ENCODE peak calls at places on chromosome 1, in four cellular contexts. H is ascending aorta, K is transverse colon, L is ovary. M is an unnamed sample.

GRCh38 chr1:44246806-44247205 is 33.5 kb downstream of the DMAP1 start:
- DNase-seq in H (no peak), K (no peak), L (no peak), M (no peak)

GRCh38 chr1:19254416-19254815 is 2.8 kb downstream of the MRTO4 start:
- DNase-seq in H (no peak), K (no peak), L (no peak), M (no peak)

GRCh38 chr1:87243573-87243972 is 85.1 kb upstream of the LMO4 start:
- DNase-seq in H (no peak), K (no peak), L (no peak), M (no peak)

GRCh38 chr1:201553496-201554166 is 14.7 kb downstream of the NAV1 start:
- DNase-seq in H (no peak), K (no peak), L (no peak), M (no peak)

GRCh38 chr1:227898502-227899140 is 49.1 kb downstream of the WNT9A start:
- DNase-seq in H (peak; percentile 52), K (peak; percentile 4), L (peak; percentile 29), M (peak; percentile 0)

GRCh38 chr1:29971703-29972102 is 735.4 kb downstream of the PTPRU start:
- DNase-seq in H (no peak), K (no peak), L (no peak), M (no peak)

GRCh38 chr1:3026124-3026523 is 4.9 kb downstream of the ACTRT2 start:
- DNase-seq in H (no peak), K (no peak), L (no peak), M (no peak)

GRCh38 chr1:241592273-241592958 is 47.8 kb downstream of the CHML start:
- DNase-seq in H (no peak), K (no peak), L (no peak), M (no peak)

GRCh38 chr1:208175508-208175895 is 68.7 kb downstream of the PLXNA2 start:
- DNase-seq in H (no peak), K (no peak), L (no peak), M (no peak)
- H3K4me1 ChIP-seq in H (peaks cover 5% of the 10 kb centered on the region), K (peaks cover 19% of the 10 kb centered on the region), L (peaks cover 15% of the 10 kb centered on the region), M (peaks cover 39% of the 10 kb centered on the region)

GRCh38 chr1:151713044-151713443 is 3.6 kb downstream of the CELF3 start:
- DNase-seq in H (no peak), K (peak; percentile 79), L (no peak), M (no peak)
- H3K27me3 ChIP-seq in H (peaks cover 13% of the 10 kb centered on the region), K (peaks cover 19% of the 10 kb centered on the region), L (no peaks in the 10 kb centered on the region), M (no peaks in the 10 kb centered on the region)

GRCh38 chr1:208788013-208788412 is 543.8 kb upstream of the PLXNA2 start:
- DNase-seq in H (no peak), K (no peak), L (no peak), M (no peak)
- H3K4me1 ChIP-seq in H (no peaks in the 10 kb centered on the region), K (no peaks in the 10 kb centered on the region), L (no peaks in the 10 kb centered on the region), M (no peaks in the 10 kb centered on the region)

GRCh38 chr1:5385400-5385799 is 606.8 kb downstream of the NPHP4 start:
- DNase-seq in H (no peak), K (no peak), L (no peak), M (no peak)
- H3K27me3 ChIP-seq in H (no peaks in the 10 kb centered on the region), K (peaks cover 24% of the 10 kb centered on the region), L (no peaks in the 10 kb centered on the region), M (no peaks in the 10 kb centered on the region)

DNA sequence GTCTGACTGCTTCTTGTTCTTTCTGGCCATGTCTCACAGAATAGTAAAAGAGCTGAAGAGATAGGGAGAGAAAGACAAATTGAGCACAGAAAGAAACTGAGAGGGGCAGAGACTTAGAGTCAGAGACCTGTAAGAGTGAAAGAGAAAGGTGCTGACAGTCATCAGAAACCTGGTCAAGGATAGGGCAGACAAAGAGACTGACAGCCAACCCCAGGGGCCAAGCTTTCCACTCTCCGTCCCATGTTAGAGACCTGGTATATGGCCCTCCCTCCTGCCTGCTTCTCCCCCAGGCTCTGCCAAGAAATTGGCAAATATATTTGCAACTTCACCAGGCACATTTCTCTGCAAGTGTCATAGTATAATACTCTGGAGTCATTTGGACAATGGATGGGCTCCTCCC is 64.6 kb downstream of the RHBG start:
- DNase-seq in H (no peak), K (no peak), L (no peak), M (no peak)
- H3K4me1 ChIP-seq in H (peaks cover 9% of the 10 kb centered on the region), K (peaks cover 16% of the 10 kb centered on the region), L (peaks cover 4% of the 10 kb centered on the region), M (peaks cover 16% of the 10 kb centered on the region)

GRCh38 chr1:160624464-160624863 is 22.4 kb downstream of the SLAMF1 start:
- DNase-seq in H (no peak), K (no peak), L (no peak), M (no peak)

GRCh38 chr1:160621633-160622413 is 25.0 kb downstream of the SLAMF1 start:
- DNase-seq in H (no peak), K (no peak), L (no peak), M (no peak)

GRCh38 chr1:160620942-160621632 is 25.8 kb downstream of the SLAMF1 start:
- DNase-seq in H (no peak), K (no peak), L (no peak), M (no peak)

GRCh38 chr1:160623860-160624259 is 23.0 kb downstream of the SLAMF1 start:
- DNase-seq in H (no peak), K (no peak), L (no peak), M (no peak)

DNA sequence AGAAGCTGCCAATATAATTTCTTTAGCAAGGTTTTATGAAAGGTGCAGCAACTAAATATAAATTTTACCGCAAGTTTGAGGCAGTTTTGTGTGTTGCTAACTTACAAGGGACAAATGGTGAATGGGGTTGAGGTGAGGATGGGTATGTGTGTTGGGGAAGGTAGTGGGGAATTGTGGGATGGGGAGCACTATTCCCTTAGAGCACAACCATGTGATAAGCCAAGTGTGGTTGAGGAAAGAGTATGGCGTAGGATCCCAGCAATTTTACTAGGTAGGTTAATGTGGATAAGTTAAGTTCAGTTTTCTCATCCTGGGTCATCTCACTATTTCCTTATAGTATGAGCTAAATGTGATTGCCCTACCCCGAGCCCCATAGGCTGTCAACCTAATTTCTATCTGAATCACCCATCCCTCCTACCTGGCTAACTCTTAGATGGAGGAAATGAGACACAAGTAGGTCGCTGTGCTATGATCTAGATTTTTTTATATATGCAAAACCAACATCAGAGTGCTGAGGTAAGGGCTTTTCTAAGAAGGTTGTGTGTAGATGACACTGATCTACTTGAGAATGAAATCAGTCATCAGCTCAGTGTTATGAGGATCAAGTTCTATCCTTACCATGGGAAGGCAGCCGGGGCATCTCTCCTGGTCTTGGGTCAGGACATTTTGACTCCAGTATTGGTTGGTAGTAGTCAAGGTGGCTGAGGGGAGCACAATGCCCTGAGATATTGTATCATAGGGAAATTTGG is 23.8 kb downstream of the SLAMF1 start:
- DNase-seq in H (no peak), K (no peak), L (no peak), M (no peak)
- H3K27me3 ChIP-seq in H (no peaks in the 10 kb centered on the region), K (no peaks in the 10 kb centered on the region), L (no peaks in the 10 kb centered on the region), M (no peaks in the 10 kb centered on the region)

GRCh38 chr1:58893257-58893869 is 109.5 kb upstream of the JUN start:
- DNase-seq in H (no peak), K (peak; percentile 78), L (no peak), M (no peak)
- H3K4me1 ChIP-seq in H (peaks cover 10% of the 10 kb centered on the region), K (peaks cover 41% of the 10 kb centered on the region), L (peaks cover 16% of the 10 kb centered on the region), M (peaks cover 31% of the 10 kb centered on the region)

GRCh38 chr1:111989531-111990025 is at the start of gene KCND3:
- DNase-seq in H (peak; percentile 64), K (peak; percentile 28), L (peak; percentile 43), M (no peak)
- H3K27me3 ChIP-seq in H (no peaks in the 10 kb centered on the region), K (peaks cover 57% of the 10 kb centered on the region), L (no peaks in the 10 kb centered on the region), M (no peaks in the 10 kb centered on the region)

DNA sequence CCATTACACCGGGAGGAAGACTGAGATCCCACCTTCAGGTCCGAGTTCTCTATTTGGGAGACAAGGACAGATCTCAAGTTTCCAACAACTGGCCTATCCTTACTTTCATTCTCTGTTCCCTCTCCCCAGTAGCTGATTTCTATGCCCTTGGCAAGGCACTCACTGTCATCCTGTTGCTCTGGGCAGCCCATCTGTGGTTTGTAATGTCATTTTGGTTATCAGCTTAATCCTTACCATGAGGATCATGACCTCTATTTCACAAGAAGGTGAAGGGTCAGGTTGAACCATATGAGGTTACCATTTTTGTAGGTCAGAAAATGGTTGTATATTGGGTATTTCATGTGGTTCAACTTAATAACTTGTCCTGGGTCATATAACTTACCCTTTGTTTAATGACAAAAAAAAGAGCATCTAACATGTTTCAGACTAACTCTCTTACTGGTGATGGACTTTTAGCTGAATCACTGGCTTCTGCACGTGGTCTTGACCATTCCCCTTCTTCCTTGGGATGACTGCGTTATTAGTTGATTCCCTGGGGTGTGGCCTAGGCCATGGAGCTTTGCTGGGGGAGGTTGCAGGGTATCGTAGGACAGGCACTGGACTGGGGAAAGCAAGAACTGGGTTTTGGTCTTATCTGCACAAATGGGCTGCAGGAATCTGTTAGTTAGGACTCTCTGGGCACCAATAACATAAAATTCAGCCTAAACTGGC is 120.2 kb downstream of the ACTL8 start:
- DNase-seq in H (no peak), K (no peak), L (no peak), M (no peak)
- H3K4me1 ChIP-seq in H (no peaks in the 10 kb centered on the region), K (no peaks in the 10 kb centered on the region), L (no peaks in the 10 kb centered on the region), M (peaks cover 14% of the 10 kb centered on the region)

GRCh38 chr1:77282187-77282865 is 507 bp downstream of the AK5 start:
- DNase-seq in H (no peak), K (no peak), L (peak; percentile 32), M (no peak)

GRCh38 chr1:77280962-77281361 is 857 bp upstream of the AK5 start:
- DNase-seq in H (no peak), K (no peak), L (no peak), M (no peak)

GRCh38 chr1:77279929-77280328 is 1.9 kb upstream of the AK5 start:
- DNase-seq in H (no peak), K (no peak), L (no peak), M (no peak)

GRCh38 chr1:77282866-77283539 is 1.2 kb downstream of the AK5 start:
- DNase-seq in H (no peak), K (no peak), L (no peak), M (no peak)

GRCh38 chr1:77281491-77282186 is at the start of gene AK5:
- DNase-seq in H (peak; percentile 61), K (no peak), L (peak; percentile 39), M (no peak)
- H3K27me3 ChIP-seq in H (no peaks in the 10 kb centered on the region), K (peaks cover 59% of the 10 kb centered on the region), L (no peaks in the 10 kb centered on the region), M (no peaks in the 10 kb centered on the region)

M was measured in thoracic aorta.